ENCODE peak calls at places on chromosomes 6 and 20, in four cellular contexts. S, L, U and P are unnamed samples.

GRCh38 chr6:21098744-21099143 is 494.8 kb upstream of the SOX4 start:
- DNase-seq in U (no peak), S (no peak), L (no peak), P (no peak)

GRCh38 chr20:11430652-11431051 is 487.0 kb upstream of the BTBD3 start:
- DNase-seq in L (no peak), S (no peak), U (no peak), P (no peak)

GRCh38 chr6:51753635-51754034 is 333.8 kb downstream of the PKHD1 start:
- DNase-seq in S (no peak), U (no peak), L (no peak), P (no peak)

GRCh38 chr6:20693466-20694063 is 159.3 kb downstream of the CDKAL1 start:
- DNase-seq in S (no peak), L (no peak), U (no peak), P (no peak)

GRCh38 chr6:155228549-155229166 is 35.2 kb upstream of the CLDN20 start:
- DNase-seq in L (no peak), U (no peak), S (no peak), P (no peak)

GRCh38 chr6:144745434-144745833 is 460.3 kb downstream of the UTRN start:
- DNase-seq in S (no peak), L (no peak), U (no peak), P (no peak)

GRCh38 chr20:6185268-6185667 is 62.4 kb upstream of the FERMT1 start:
- DNase-seq in S (no peak), U (no peak), L (no peak), P (no peak)

GRCh38 chr20:63071541-63072181 is 64.9 kb upstream of the BHLHE23 start:
- DNase-seq in S (no peak), L (no peak), U (no peak), P (no peak)

GRCh38 chr6:88963139-88964090 is at the start of gene RNGTT:
- DNase-seq in U (peak; percentile 97), S (peak; percentile 99), L (peak; percentile 99), P (peak; percentile 88)
- TF ChIP-seq POLR2A in U (no peak), S (no peak), L (peak; percentile 4), P (peak; percentile 74)

GRCh38 chr6:152700427-152700826 is 2.7 kb downstream of the MYCT1 start:
- DNase-seq in S (no peak), U (no peak), L (no peak), P (no peak)

GRCh38 chr6:152701081-152701862 is 3.6 kb downstream of the MYCT1 start:
- DNase-seq in U (no peak), L (no peak), S (no peak), P (no peak)

GRCh38 chr6:152696543-152696942 is 1.2 kb upstream of the MYCT1 start:
- DNase-seq in U (no peak), L (no peak), S (no peak), P (no peak)

GRCh38 chr6:152697634-152698033 is at the start of gene MYCT1:
- DNase-seq in L (no peak), S (no peak), U (no peak), P (no peak)

GRCh38 chr6:152698692-152699091 is 995 bp downstream of the MYCT1 start:
- DNase-seq in S (no peak), L (no peak), U (no peak), P (no peak)
- TF ChIP-seq POLR2A in S (no peak), L (no peak), U (no peak), P (no peak)

DNA sequence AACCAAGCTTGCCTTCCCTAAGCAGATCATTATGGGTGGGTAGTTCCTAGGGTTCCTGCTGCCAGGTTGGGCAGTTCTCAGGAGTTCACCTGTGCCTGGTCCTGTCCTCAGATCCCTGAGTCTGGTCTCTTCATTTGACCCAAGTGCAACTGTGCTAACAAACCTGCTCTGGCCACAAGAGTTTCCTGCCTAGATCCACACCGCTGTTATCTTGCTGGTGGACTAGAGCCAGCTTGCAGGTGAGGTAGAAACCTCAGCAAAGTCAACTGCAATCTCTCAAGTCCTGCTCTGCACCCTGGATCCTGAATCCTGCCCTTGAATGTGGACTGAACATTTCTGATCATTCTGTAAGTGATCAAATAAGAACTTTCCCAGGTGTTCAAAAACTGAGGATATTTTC is 191.8 kb upstream of the LRFN2 start:
- DNase-seq in L (no peak), S (no peak), U (no peak), P (no peak)
- TF ChIP-seq POLR2A in L (no peak), S (no peak), U (no peak), P (no peak)

DNA sequence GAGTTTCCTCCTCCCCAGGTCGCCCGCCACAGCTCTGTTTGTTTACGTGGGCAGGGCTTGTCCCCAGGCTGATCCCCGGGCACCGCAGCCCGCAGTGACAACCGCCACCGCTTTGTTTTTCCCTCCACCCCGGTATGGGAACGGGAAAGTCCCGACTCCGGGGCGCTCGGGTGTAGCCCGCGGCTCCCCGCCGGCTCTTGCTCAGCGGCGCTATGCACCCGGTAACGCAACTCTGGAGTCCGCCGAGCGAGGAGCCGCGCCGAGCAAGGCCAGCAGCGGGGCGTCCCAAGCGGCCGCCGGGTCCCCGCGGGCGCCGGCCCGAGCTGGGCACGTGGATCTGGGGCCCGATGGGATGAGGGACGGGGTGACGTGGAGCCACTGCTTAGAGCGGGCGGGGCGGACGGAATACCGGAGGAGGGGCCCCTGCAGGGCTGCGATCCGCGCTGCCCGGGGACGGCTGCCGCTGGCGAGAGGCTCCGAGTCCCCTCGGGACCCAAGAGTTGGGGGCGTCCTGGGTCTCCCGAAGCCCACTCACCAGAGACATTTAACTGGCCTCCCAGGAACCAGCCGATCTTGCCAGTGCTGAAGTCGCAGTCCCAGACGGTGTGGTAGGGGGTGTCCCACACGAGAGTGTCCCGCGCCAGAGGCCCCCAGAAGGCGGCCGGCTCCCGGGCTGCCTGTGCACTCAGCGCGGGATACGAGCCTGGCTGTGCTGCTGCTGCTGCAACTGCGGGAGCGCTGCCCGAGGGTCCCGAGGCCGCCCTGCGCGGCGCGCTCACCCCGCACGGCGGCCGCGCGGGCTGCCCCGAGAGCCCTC is 497 bp downstream of the ACSS1 start:
- DNase-seq in S (peak; percentile 65), U (no peak), L (no peak), P (peak; percentile 63)
- TF ChIP-seq POLR2A in S (peak; percentile 34), U (peak; percentile 16), L (peak; percentile 39), P (no peak)

GRCh38 chr6:37172991-37173572 is 3.1 kb downstream of the PIM1 start:
- DNase-seq in S (no peak), U (no peak), L (no peak), P (no peak)

GRCh38 chr6:37173573-37174195 is 3.7 kb downstream of the PIM1 start:
- DNase-seq in S (no peak), U (no peak), L (no peak), P (no peak)

GRCh38 chr6:37170273-37171140 is 555 bp downstream of the PIM1 start:
- DNase-seq in S (peak; percentile 69), L (no peak), U (peak; percentile 47), P (peak; percentile 42)

GRCh38 chr6:37171141-37171969 is 1.4 kb downstream of the PIM1 start:
- DNase-seq in L (peak; percentile 48), U (peak; percentile 55), S (peak; percentile 76), P (no peak)

DNA sequence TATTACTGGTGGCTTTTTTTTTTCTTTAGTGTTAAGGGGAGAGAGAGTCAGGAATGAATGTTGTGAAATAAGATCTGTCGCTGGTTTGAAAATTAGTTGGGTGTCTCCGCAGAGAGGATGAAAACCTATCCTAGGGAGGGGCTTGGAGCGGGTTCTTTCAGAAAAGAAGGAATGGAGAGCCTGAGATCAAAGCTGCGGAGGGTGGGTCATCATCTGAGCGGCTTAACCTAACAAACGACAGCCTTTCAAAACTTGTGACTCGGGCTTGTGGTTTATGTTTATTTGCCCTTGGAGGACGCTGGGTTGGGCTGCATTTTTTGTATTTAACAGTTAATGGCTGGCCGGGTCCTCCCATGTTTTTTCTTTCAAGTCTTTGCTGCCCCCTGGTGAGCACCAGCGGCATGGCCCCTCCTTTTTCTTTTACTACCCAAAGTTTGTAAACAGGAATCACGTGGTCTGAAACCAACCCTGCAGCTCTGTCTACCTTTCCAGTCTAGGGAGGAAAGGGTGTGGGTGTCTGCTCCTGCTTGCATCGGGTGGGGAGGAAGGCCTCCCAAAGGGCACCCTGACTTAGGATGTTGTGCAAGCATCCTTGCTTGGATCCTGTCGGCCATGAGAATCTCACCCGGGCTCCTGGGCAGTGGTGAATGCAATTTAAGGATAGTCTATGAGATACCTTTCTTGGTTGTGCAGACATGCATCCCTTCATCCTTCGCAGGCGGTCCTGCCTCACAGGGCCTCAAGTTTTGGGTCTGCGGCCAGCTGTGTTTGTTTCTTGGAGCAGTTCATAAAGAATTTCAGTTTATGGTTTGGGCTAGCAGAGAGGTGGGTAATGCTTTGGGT is 2.2 kb downstream of the PIM1 start:
- DNase-seq in S (peak; percentile 86), L (peak; percentile 98), U (peak; percentile 92), P (peak; percentile 57)
- TF ChIP-seq POLR2A in S (peak; percentile 12), L (no peak), U (no peak), P (no peak)

GRCh38 chr6:157825243-157825904 is 2.3 kb downstream of the SNX9 start:
- DNase-seq in S (no peak), L (no peak), U (no peak), P (no peak)

GRCh38 chr6:157821342-157822033 is 1.6 kb upstream of the SNX9 start:
- DNase-seq in L (no peak), U (no peak), S (no peak), P (no peak)

GRCh38 chr6:157823523-157824370 is 701 bp downstream of the SNX9 start:
- DNase-seq in S (peak; percentile 61), U (peak; percentile 69), L (peak; percentile 58), P (peak; percentile 26)

GRCh38 chr6:157822221-157823000 is 635 bp upstream of the SNX9 start:
- DNase-seq in U (no peak), S (peak; percentile 54), L (no peak), P (peak; percentile 19)

DNA sequence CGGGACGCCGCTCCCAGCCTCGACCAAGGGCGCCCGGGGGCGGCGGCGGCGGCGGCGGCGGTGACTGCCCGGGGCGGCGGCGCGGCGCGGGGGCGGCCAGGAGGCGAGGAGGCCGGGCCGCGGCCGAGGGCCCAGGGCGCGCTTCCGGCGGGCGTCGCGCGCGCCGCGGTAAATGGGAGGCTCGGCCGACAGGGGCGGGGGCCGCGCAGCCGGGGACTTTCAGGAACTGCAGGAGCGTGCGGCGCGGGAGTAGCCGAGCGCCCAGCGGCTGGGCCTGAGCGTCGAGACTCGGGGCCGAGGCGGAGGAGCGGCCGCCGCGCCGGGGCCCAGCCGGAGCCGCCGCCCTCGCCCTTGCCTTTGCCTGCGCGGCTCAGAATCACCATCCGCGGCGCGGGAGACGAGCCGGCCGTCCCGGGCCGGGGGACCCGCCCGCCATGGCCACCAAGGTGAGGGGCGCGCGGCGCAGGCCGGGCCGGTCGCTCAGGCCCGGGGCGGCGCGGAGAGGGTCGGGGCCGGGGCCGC is at the start of gene SNX9:
- DNase-seq in L (peak; percentile 38), U (peak; percentile 49), S (peak; percentile 80), P (peak; percentile 56)
- TF ChIP-seq POLR2A in L (peak; percentile 65), U (no peak), S (peak; percentile 71), P (peak; percentile 48)

DNA sequence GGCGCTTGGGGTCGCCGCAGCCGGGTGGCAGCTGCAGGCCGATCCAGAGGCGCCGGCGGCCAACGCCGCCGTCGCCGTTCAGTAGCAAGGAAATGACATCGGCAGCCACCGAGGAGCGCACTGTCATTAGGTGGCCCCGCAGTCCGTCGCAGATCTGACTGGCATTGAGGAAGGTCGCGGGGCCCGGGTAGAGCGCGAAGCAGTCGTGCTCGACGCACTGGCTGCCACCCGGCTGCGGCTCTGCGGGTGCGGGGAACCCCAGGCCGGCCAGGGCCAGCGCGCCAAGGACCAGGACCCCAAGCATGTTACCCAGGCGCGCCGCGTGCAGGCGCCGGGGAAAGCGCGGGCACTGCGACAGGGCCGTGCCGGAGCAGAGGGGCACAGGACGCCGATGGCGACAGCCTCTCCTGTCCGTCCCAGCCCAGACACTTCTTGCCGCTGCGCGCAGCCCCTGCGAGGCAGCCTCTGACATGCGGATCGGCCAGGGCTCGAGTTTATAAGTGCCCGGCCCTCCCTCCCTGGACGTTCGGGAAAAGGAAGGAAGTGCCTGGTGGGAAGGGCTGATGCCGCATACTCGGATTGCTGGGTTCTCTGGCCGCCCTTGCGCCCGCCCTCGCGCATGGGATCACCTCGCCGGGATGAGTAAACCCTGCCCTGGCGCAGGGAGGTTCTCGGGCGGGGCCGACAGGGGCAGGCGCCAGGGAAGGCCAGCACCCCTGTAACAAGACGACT is at the start of gene THBD:
- DNase-seq in S (peak; percentile 47), L (peak; percentile 71), U (no peak), P (no peak)
- TF ChIP-seq POLR2A in S (peak; percentile 20), L (peak; percentile 29), U (peak; percentile 19), P (no peak)

GRCh38 chr20:38875170-38875993 is 50.8 kb upstream of the FAM83D start:
- DNase-seq in U (no peak), S (no peak), L (no peak), P (peak; percentile 68)
- TF ChIP-seq POLR2A in U (no peak), S (no peak), L (no peak), P (peak; percentile 74)